ENCODE peak calls at places on chromosomes 16 and 17, in five cellular contexts. N is transverse colon, Y is right lobe of liver, H is A549, V is lower leg skin. G is an unnamed sample.

GRCh38 chr16:79013004-79013403 is 587.5 kb downstream of the MAF start:
- DNase-seq in N (no peak), Y (no peak), H (no peak), V (no peak), G (no peak)

GRCh38 chr17:80413771-80414507 is 1.0 kb upstream of the ENDOV start:
- DNase-seq in N (no peak), Y (no peak), H (no peak), V (no peak), G (no peak)

GRCh38 chr17:58756246-58757161 is 850 bp downstream of the PPM1E start:
- DNase-seq in N (no peak), Y (no peak), H (no peak), V (no peak), G (peak)

GRCh38 chr17:20890338-20890737 is 152.5 kb downstream of the USP22 start:
- DNase-seq in N (no peak), Y (no peak), H (no peak), V (no peak), G (no peak)

GRCh38 chr17:2057130-2057713 is 2.3 kb downstream of the HIC1 start:
- DNase-seq in N (no peak), Y (no peak), H (no peak), V (no peak), G (no peak)

GRCh38 chr17:77400445-77400870 is 259.7 kb downstream of the SEC14L1 start:
- DNase-seq in N (no peak), Y (no peak), H (no peak), V (no peak), G (peak)

GRCh38 chr16:57994778-57995177 is 5.7 kb downstream of the ZNF319 start:
- DNase-seq in N (peak), Y (peak), H (no peak), V (peak), G (peak)

GRCh38 chr16:55120408-55120807 is 189.7 kb downstream of the IRX5 start:
- DNase-seq in N (no peak), Y (no peak), H (no peak), V (no peak), G (no peak)

GRCh38 chr17:75854881-75855309 is 240 bp downstream of the WBP2 start:
- DNase-seq in N (no peak), Y (peak), H (peak), V (no peak), G (no peak)

GRCh38 chr17:32659419-32659842 is 172.6 kb downstream of the CDK5R1 start:
- DNase-seq in N (peak), Y (peak), H (peak), V (peak), G (peak)

GRCh38 chr17:49217651-49218413 is 7.3 kb downstream of the ABI3 start:
- DNase-seq in N (peak), Y (peak), H (no peak), V (peak), G (no peak)

GRCh38 chr17:17220529-17220928 is 14.4 kb upstream of the PLD6 start:
- DNase-seq in N (no peak), Y (no peak), H (no peak), V (no peak), G (no peak)

GRCh38 chr17:79803997-79804855 is 7.3 kb upstream of the CBX8 start:
- DNase-seq in N (no peak), Y (no peak), H (no peak), V (no peak), G (peak)

GRCh38 chr17:31522987-31523495 is 131.6 kb downstream of the RAB11FIP4 start:
- DNase-seq in N (no peak), Y (no peak), H (no peak), V (no peak), G (no peak)

GRCh38 chr17:31521632-31522283 is 130.3 kb downstream of the RAB11FIP4 start:
- DNase-seq in N (no peak), Y (no peak), H (no peak), V (no peak), G (no peak)

GRCh38 chr17:31524926-31525800 is 133.7 kb downstream of the RAB11FIP4 start:
- DNase-seq in N (peak), Y (peak), H (peak), V (peak), G (peak)

GRCh38 chr17:31523862-31524730 is 132.6 kb downstream of the RAB11FIP4 start:
- DNase-seq in N (no peak), Y (no peak), H (no peak), V (no peak), G (no peak)

DNA sequence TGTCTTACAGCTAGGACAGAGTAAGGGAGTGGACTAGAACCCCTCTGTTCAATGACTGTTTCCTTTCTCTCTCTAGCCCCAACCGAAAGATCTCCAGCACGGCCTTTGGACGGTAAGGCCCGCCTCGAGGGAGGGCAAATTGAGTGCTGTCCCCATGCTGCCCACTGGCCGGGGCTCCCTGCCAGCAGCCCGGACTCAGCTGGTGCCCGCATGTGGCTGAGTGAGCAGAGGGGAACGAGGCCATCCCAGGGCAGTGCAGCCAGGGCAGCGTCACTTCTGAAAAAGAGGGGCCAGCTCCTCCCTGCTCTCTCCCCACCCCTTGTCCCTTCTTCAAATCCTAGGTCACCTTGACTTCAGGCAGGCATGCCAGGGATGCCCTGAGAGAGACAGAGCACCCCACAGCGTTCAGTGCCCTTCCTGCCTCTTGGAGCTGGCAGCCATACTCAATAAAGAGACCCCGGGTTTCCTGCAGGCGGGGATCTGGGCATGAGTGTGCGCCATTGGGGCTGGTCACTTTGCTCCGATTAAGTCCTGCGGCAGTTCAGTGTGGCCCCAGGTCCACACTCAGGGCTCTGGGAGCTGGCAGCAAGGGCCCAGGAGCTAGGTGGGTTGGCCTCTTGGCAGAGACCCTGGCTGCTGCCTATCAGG is 130.9 kb downstream of the RAB11FIP4 start:
- DNase-seq in N (no peak), Y (peak), H (no peak), V (no peak), G (no peak)
- TF ChIP-seq POLR2A in N (no peak), Y (no peak), H (no peak), V (no peak), G (no peak)

GRCh38 chr16:70713781-70714180 is 27.9 kb upstream of the MTSS2 start:
- DNase-seq in N (no peak), Y (no peak), H (no peak), V (no peak), G (no peak)

GRCh38 chr16:70714526-70715112 is 28.8 kb upstream of the MTSS2 start:
- DNase-seq in N (no peak), Y (no peak), H (no peak), V (no peak), G (no peak)

GRCh38 chr16:70715860-70716357 is 30.1 kb upstream of the MTSS2 start:
- DNase-seq in N (no peak), Y (no peak), H (no peak), V (no peak), G (no peak)

GRCh38 chr16:70717065-70717464 is 31.2 kb upstream of the MTSS2 start:
- DNase-seq in N (no peak), Y (no peak), H (no peak), V (no peak), G (no peak)

DNA sequence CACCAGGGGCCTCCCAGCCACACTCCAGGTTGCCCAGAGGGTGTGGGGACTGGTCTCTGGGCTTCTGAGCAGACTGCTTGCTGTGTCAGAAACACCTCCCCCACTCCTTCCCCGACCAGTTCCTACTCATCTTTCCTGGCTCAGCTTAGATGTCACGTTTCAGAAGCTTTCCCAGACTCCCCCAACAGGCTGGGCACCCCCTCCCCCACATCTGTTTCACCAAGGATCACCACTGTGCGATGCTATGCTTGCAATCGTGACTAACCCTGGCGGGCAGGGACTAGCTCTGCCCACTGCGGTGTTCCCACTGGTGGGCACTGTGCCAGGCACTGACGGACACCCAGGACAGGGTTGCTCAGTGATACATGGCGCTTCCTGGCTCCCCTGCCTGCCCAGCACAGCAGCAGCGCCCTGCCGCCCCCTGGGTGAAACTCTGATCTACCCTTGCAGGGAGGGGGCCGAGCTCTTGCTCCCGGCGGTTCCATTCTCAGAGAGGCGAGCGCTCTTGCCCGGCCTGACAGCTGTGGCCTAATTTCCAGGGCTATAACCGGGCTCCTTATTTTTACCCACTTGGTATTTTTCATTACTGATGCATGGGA is 29.4 kb upstream of the MTSS2 start:
- DNase-seq in N (peak), Y (peak), H (peak), V (no peak), G (no peak)
- TF ChIP-seq POLR2A in N (no peak), Y (peak), H (no peak), V (no peak), G (no peak)

GRCh38 chr17:28318759-28319660 is at the start of gene TMEM97:
- DNase-seq in N (peak), Y (peak), H (peak), V (peak), G (peak)
- TF ChIP-seq POLR2A in N (peak), Y (peak), H (peak), V (no peak), G (peak)

DNA sequence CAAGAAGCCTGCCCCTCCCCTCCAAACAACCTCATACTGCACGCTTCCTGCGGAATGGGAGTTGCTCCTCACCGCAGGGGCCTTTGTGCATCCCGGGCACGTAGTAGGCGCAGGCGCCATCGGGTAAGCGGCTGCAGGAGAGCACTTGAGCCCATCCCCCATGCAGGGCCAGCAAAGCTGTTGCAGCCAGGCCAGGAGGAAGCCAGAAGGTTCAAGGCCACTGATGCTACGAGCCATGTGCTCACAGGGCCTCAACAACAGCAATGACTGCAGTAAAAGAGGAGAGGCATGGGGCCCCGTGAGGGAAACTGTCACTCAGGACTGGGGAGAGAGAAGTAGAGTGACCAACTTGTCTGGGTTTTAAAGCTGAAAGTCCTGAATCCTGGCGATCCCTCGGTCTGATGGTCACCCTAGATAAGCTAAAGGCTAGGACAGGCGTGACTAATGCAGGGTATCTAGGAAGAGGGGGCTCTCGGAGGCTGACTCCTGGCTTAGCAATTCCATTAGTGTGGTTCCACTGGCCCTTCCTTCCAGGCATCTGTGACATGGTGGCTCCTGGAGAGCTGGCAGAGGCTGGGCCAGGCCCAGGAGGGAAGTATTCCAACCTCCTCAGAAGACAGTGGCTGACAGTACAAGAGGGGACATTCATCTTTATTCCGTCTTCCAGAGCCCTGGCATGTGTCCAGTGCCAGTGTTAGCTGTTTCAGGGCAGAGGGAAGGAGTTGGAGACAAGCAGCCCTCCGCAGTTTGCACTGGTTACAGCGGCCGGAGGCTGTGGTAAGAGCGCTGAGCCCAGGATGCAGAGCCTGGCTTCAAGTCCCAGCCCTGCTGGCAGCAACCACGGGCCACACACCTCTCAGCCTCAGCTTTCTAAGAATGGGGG is 20.8 kb downstream of the GOSR2 start:
- DNase-seq in N (no peak), Y (no peak), H (no peak), V (no peak), G (no peak)
- TF ChIP-seq POLR2A in N (no peak), Y (no peak), H (no peak), V (no peak), G (peak)

G was measured in erythroblast.